ENCODE peak calls at places on chromosomes 7 and 10, in eight cellular contexts. I is thoracic aorta, N is foreskin fibroblast, J is fibroblast of pulmonary artery, R is OCI-LY7, X is heart right ventricle, V is psoas muscle, A is astrocyte of the cerebellum. B is an unnamed sample.

GRCh38 chr7:154863766-154864530 is 139.0 kb downstream of the PAXIP1 start:
- DNase-seq in N (no peak), X (no peak), V (no peak), J (no peak), A (no peak), I (no peak), R (no peak), B (no peak)

GRCh38 chr10:77516575-77516974 is 121.0 kb downstream of the KCNMA1 start:
- DNase-seq in I (no peak), A (no peak), R (no peak), X (no peak), J (no peak), V (no peak), N (no peak), B (no peak)

GRCh38 chr7:31633894-31634494 is 53.0 kb upstream of the PPP1R17 start:
- DNase-seq in V (peak), I (no peak), X (peak), J (peak), A (peak), N (peak), R (peak), B (peak)

GRCh38 chr7:26664735-26665420 is 199.5 kb downstream of the SKAP2 start:
- DNase-seq in R (peak), J (peak), X (no peak), I (no peak), A (no peak), V (no peak), N (peak), B (no peak)

GRCh38 chr10:86295791-86296190 is 70.8 kb downstream of the GRID1 start:
- DNase-seq in R (no peak), V (no peak), I (no peak), J (no peak), A (no peak), N (no peak), X (no peak), B (no peak)

GRCh38 chr7:50641442-50642405 is 76.5 kb upstream of the DDC start:
- DNase-seq in I (no peak), R (no peak), A (no peak), V (peak), N (no peak), J (no peak), X (peak), B (no peak)

GRCh38 chr7:126026421-126027088 is 1096.9 kb upstream of the POT1 start:
- DNase-seq in A (peak), I (no peak), X (no peak), N (no peak), V (no peak), J (no peak), R (no peak), B (peak)

GRCh38 chr10:31274310-31274709 is 44.7 kb upstream of the ZEB1 start:
- DNase-seq in J (peak), I (no peak), X (no peak), R (no peak), A (no peak), V (no peak), N (peak), B (no peak)

GRCh38 chr10:63012623-63013022 is 120.5 kb upstream of the NRBF2 start:
- DNase-seq in R (no peak), I (no peak), N (no peak), X (no peak), J (no peak), A (no peak), V (no peak), B (no peak)

GRCh38 chr7:55556031-55556430 is 16.3 kb downstream of the VOPP1 start:
- DNase-seq in V (no peak), I (no peak), N (no peak), J (no peak), X (no peak), A (no peak), R (peak), B (no peak)

GRCh38 chr7:102467581-102468415 is 3.0 kb downstream of the LRWD1 start:
- DNase-seq in V (peak), R (no peak), A (no peak), X (no peak), J (no peak), I (no peak), N (no peak), B (no peak)

GRCh38 chr10:4067552-4068254 is 282.7 kb upstream of the KLF6 start:
- DNase-seq in V (no peak), A (no peak), R (no peak), J (peak), X (no peak), N (peak), I (no peak), B (no peak)

GRCh38 chr7:43454936-43455518 is 127.9 kb upstream of the STK17A start:
- DNase-seq in I (no peak), N (peak), A (peak), X (no peak), V (no peak), R (peak), J (peak), B (peak)

GRCh38 chr7:125218076-125218475 is 288.5 kb upstream of the POT1 start:
- DNase-seq in J (no peak), V (no peak), A (no peak), R (no peak), N (no peak), X (no peak), I (no peak), B (no peak)

GRCh38 chr10:113704637-113705343 is 25.1 kb downstream of the CASP7 start:
- DNase-seq in J (peak), V (no peak), X (no peak), N (peak), I (no peak), A (peak), R (peak), B (no peak)

GRCh38 chr7:108348913-108349312 is 107.3 kb downstream of the NRCAM start:
- DNase-seq in V (no peak), N (peak), X (no peak), I (no peak), A (peak), R (no peak), J (peak), B (no peak)

DNA sequence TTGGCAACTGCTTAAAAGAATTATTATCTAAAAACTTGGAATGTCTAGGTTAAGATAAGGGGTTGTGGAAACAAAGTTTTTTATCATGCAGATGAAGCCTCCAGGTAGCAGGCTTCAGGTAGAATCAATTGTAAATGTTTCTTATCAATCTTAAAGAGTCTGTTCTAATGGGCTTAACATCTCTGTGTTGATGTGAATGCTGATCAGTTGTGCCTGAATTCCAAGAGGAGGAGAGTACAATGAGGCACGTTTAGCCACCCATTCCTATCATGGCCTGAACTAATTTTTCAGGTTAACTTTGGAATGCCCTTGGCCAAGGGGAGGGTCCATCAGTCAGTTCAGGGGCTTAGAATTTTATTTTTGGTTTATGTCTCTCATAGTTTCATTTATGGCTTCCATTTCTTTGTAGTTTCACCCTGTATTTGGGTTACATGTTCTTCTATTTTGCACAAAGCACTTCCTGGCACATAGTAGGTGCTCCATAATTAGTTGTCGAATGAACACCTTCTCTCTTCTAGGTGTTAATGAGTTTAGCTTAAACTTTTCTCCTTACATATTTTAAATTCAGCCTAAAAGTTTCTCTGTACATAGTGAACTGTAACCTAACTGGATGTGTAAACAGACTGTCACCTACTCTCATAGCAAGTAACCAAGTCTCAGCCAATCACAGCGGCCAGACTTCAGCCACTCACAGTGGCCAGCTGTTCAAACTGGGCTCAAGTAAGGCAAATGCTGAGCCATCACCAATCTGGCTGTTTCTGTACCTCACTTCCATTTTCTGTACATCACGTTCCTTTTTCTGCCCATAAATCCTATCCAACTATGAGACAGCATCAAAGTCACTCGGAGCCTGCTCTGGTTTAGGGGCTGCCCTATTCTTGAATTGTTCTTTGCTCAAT is 34.7 kb downstream of the ALOX5 start:
- DNase-seq in J (no peak), R (no peak), A (no peak), V (no peak), X (no peak), N (no peak), I (no peak), B (no peak)
- H3K4me3 ChIP-seq in J (no peak), R (no peak), A (no peak), V (no peak), X (no peak), N (no peak), I (no peak), B (no peak)

GRCh38 chr7:69893915-69894314 is 295.6 kb downstream of the AUTS2 start:
- DNase-seq in X (no peak), V (no peak), J (peak), I (no peak), R (peak), N (peak), A (peak), B (no peak)
- TF ChIP-seq CTCF in X (peak), V (peak), J (peak), I (no peak), R (peak), N (peak), A (peak), B (peak)

DNA sequence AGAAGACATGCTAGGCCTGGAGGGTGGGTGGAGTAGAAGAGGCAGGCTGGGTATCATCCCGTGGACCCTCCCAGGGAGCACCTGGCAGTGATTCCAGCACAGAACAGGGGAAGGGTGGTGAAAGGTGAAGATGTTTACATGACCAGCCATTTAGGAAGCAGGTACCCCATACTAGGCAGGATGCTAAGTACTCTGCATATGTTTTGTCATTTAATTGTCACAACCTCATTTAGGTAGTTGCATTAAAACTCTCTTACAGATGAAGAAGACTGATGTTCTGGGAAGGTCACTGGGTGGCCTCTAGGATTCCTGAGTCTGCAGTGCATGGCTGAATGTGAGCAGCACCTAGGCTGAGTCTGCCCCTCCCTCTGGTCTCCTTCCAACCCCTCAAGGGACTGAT is 15.2 kb downstream of the ITPRIP start:
- DNase-seq in V (no peak), R (no peak), N (no peak), X (no peak), A (no peak), J (no peak), I (no peak), B (no peak)
- H3K4me3 ChIP-seq in V (no peak), R (no peak), N (no peak), X (no peak), A (no peak), J (no peak), I (no peak), B (no peak)

GRCh38 chr10:97388152-97388551 is 13.0 kb downstream of the RRP12 start:
- DNase-seq in X (no peak), I (no peak), N (no peak), J (no peak), R (no peak), A (no peak), V (no peak), B (no peak)
- TF ChIP-seq CTCF in X (no peak), I (no peak), N (no peak), J (no peak), R (no peak), A (no peak), V (no peak), B (no peak)